ENCODE peak calls at places on chromosome 21, in nine cellular contexts. W is substantia nigra, F is fibroblast of lung, I is fibroblast of the aortic adventitia, G is BE2C, H is psoas muscle, A is HuH-7.5, S is spleen, X is HEK293T. U is an unnamed sample.

GRCh38 chr21:35921471-35921870 is 138.9 kb downstream of the SETD4 start:
- DNase-seq in F (no peak), A (no peak), S (no peak), G (no peak), H (no peak), W (no peak), X (no peak), I (no peak), U (no peak)

GRCh38 chr21:41834926-41835663 is 44.0 kb downstream of the PRDM15 start:
- DNase-seq in S (peak), F (no peak), X (no peak), G (no peak), H (no peak), I (no peak), A (no peak), W (no peak), U (no peak)

GRCh38 chr21:34886554-34887385 is 162.3 kb downstream of the RUNX1 start:
- DNase-seq in A (no peak), W (no peak), G (no peak), H (peak), X (no peak), F (no peak), I (no peak), S (peak), U (no peak)

GRCh38 chr21:44368711-44369446 is 15.5 kb downstream of the TRPM2 start:
- DNase-seq in S (peak), I (no peak), H (no peak), A (no peak), W (no peak), F (no peak), X (no peak), G (no peak), U (no peak)

GRCh38 chr21:45441431-45442255 is 36.7 kb downstream of the COL18A1 start:
- DNase-seq in A (no peak), W (no peak), F (no peak), S (peak), X (no peak), H (peak), I (no peak), G (no peak), U (no peak)

GRCh38 chr21:41767606-41768370 is 936 bp upstream of the RIPK4 start:
- DNase-seq in A (no peak), S (no peak), X (no peak), H (no peak), G (no peak), I (peak), F (peak), W (no peak), U (no peak)

GRCh38 chr21:41294548-41295231 is 21.9 kb upstream of the FAM3B start:
- DNase-seq in W (no peak), G (no peak), S (no peak), A (no peak), X (no peak), H (no peak), F (no peak), I (no peak), U (no peak)

GRCh38 chr21:46600978-46601377 is 3.9 kb downstream of the S100B start:
- DNase-seq in I (no peak), W (no peak), A (no peak), G (no peak), X (no peak), S (no peak), H (no peak), F (no peak), U (no peak)

GRCh38 chr21:36917487-36918158 is 48.8 kb downstream of the HLCS start:
- DNase-seq in G (no peak), X (peak), H (no peak), A (peak), W (no peak), S (no peak), F (peak), I (peak), U (no peak)

GRCh38 chr21:34836103-34836932 is 167.5 kb downstream of the CLIC6 start:
- DNase-seq in G (no peak), A (no peak), F (peak), H (peak), X (no peak), W (no peak), S (no peak), I (peak), U (peak)

GRCh38 chr21:14995695-14996490 is 68.9 kb downstream of the NRIP1 start:
- DNase-seq in H (no peak), G (no peak), S (no peak), F (peak), X (no peak), A (no peak), W (no peak), I (peak), U (no peak)

GRCh38 chr21:21612446-21612845 is 614.2 kb downstream of the NCAM2 start:
- DNase-seq in W (no peak), A (no peak), S (no peak), G (no peak), I (peak), F (peak), X (no peak), H (no peak), U (no peak)

GRCh38 chr21:43824250-43824882 is 35.0 kb downstream of the RRP1 start:
- DNase-seq in G (no peak), X (no peak), H (no peak), S (no peak), A (no peak), I (peak), W (no peak), F (peak), U (no peak)

GRCh38 chr21:45084881-45085536 is 10.6 kb downstream of the ADARB1 start:
- DNase-seq in W (no peak), I (no peak), G (no peak), H (no peak), S (no peak), A (no peak), F (no peak), X (no peak), U (no peak)

GRCh38 chr21:44371596-44371995 is 18.2 kb downstream of the TRPM2 start:
- DNase-seq in S (no peak), X (no peak), A (no peak), W (no peak), I (no peak), H (peak), F (no peak), G (no peak), U (no peak)

GRCh38 chr21:32994305-32994704 is 31.4 kb upstream of the OLIG2 start:
- DNase-seq in G (no peak), F (peak), X (peak), I (peak), W (no peak), S (no peak), H (no peak), A (no peak), U (no peak)

GRCh38 chr21:29989634-29990234 is 49.9 kb upstream of the GRIK1 start:
- DNase-seq in W (no peak), I (no peak), F (no peak), X (no peak), S (no peak), H (no peak), G (no peak), A (no peak), U (no peak)

GRCh38 chr21:15564907-15565306 is 164.9 kb upstream of the USP25 start:
- DNase-seq in H (no peak), F (no peak), W (no peak), X (no peak), G (no peak), S (no peak), A (no peak), I (no peak), U (no peak)

GRCh38 chr21:31446206-31446900 is 102.3 kb upstream of the TIAM1 start:
- DNase-seq in X (no peak), H (no peak), G (no peak), I (no peak), F (no peak), S (no peak), A (no peak), W (no peak), U (peak)

GRCh38 chr21:46357684-46358425 is 33.9 kb downstream of the PCNT start:
- DNase-seq in H (peak), G (no peak), I (no peak), A (no peak), W (no peak), X (no peak), F (no peak), S (no peak), U (no peak)

GRCh38 chr21:31974454-31974985 is 101.7 kb downstream of the HUNK start:
- DNase-seq in A (no peak), W (no peak), H (no peak), G (no peak), S (no peak), X (no peak), F (no peak), I (no peak), U (peak)

GRCh38 chr21:14617040-14617393 is 70.9 kb upstream of the SAMSN1 start:
- DNase-seq in F (no peak), S (no peak), H (no peak), W (no peak), X (no peak), I (no peak), A (no peak), G (no peak), U (no peak)

U was measured in T-helper 2 cell treated with Interferon-gamma antibody and Interleukin-4, amounts not matched to agents 5 μg/mL and 100 μg/mL, for 36 hours.